ENCODE peak calls at places on chromosomes 13 and 19, in four cellular contexts. Z is NCI-H2171; G is stimulated activated CD8-positive, alpha-beta memory T cell treated with anti-CD3 and anti-CD28 coated beads, Interleukin-15, amount 100 ng/mL, for 4 hours; Y is T-helper 2 cell treated with Interferon-gamma antibody and Interleukin-4, amounts not matched to agents 5 μg/mL and 100 μg/mL, for 36 hours. C is an unnamed sample.

GRCh38 chr19:42076375-42076944 is 494 bp downstream of the ZNF574 start:
- DNase-seq in Z (peak; percentile 50), G (no peak), Y (no peak), C (peak; percentile 45)

GRCh38 chr13:112903606-112904195 is 65.3 kb upstream of the MCF2L start:
- DNase-seq in Z (peak; percentile 88), G (no peak), Y (no peak), C (no peak)

GRCh38 chr13:43432948-43433347 is 353.8 kb downstream of the ENOX1 start:
- DNase-seq in Z (no peak), G (no peak), Y (no peak), C (no peak)

GRCh38 chr13:114161644-114162532 is 17.2 kb upstream of the CFAP97D2 start:
- DNase-seq in Z (no peak), G (no peak), Y (no peak), C (no peak)

GRCh38 chr13:75226755-75227435 is 255.1 kb downstream of the TBC1D4 start:
- DNase-seq in Z (no peak), G (no peak), Y (peak; percentile 22), C (no peak)

GRCh38 chr13:33676045-33676699 is 141.8 kb upstream of the RFC3 start:
- DNase-seq in Z (no peak), G (no peak), Y (no peak), C (peak; percentile 56)

GRCh38 chr19:9796113-9796773 is 22.6 kb downstream of the FBXL12 start:
- DNase-seq in Z (peak; percentile 50), G (peak; percentile 77), Y (peak; percentile 78), C (peak; percentile 82)

GRCh38 chr19:16822648-16823047 is 6.5 kb upstream of the SIN3B start:
- DNase-seq in Z (no peak), G (no peak), Y (no peak), C (no peak)

GRCh38 chr13:27005556-27005955 is 166.1 kb downstream of the USP12 start:
- DNase-seq in Z (no peak), G (no peak), Y (no peak), C (peak; percentile 94)

GRCh38 chr13:110662105-110662504 is 43.8 kb downstream of the CARS2 start:
- DNase-seq in Z (no peak), G (no peak), Y (no peak), C (no peak)

GRCh38 chr19:7595466-7596133 is at the start of gene CAMSAP3:
- DNase-seq in Z (peak; percentile 86), G (peak; percentile 3), Y (no peak), C (peak; percentile 79)

GRCh38 chr19:33767898-33768413 is 28.7 kb upstream of the KCTD15 start:
- DNase-seq in Z (no peak), G (no peak), Y (no peak), C (no peak)

GRCh38 chr13:41156611-41157010 is 24.0 kb upstream of the KBTBD6 start:
- DNase-seq in Z (no peak), G (no peak), Y (no peak), C (no peak)

GRCh38 chr19:2291185-2291751 is 9.3 kb upstream of the PEAK3 start:
- DNase-seq in Z (no peak), G (no peak), Y (no peak), C (peak; percentile 81)

GRCh38 chr19:19514215-19514633 is 1.1 kb downstream of the TSSK6 start:
- DNase-seq in Z (no peak), G (no peak), Y (no peak), C (no peak)

GRCh38 chr19:51107406-51108065 is 673 bp downstream of the CTU1 start:
- DNase-seq in Z (no peak), G (no peak), Y (no peak), C (no peak)

GRCh38 chr13:91592050-91593014 is 193.9 kb downstream of the GPC5 start:
- DNase-seq in Z (no peak), G (no peak), Y (no peak), C (no peak)

GRCh38 chr13:44969858-44970484 is 19.3 kb downstream of the NUFIP1 start:
- DNase-seq in Z (no peak), G (no peak), Y (no peak), C (no peak)

GRCh38 chr13:53473397-53473796 is 444.8 kb downstream of the OLFM4 start:
- DNase-seq in Z (no peak), G (no peak), Y (no peak), C (no peak)

GRCh38 chr19:39498262-39499081 is at the start of gene DLL3:
- DNase-seq in Z (peak; percentile 75), G (no peak), Y (no peak), C (peak; percentile 82)

GRCh38 chr19:29836409-29836825 is 24.6 kb downstream of the CCNE1 start:
- DNase-seq in Z (no peak), G (no peak), Y (peak; percentile 62), C (no peak)

GRCh38 chr13:84834201-84834600 is 951.9 kb upstream of the SLITRK1 start:
- DNase-seq in Z (no peak), G (no peak), Y (no peak), C (no peak)

GRCh38 chr13:98172570-98173405 is 4.3 kb downstream of the RNF113B start:
- DNase-seq in Z (no peak), G (no peak), Y (no peak), C (no peak)

GRCh38 chr19:2578911-2579677 is 103.2 kb downstream of the GADD45B start:
- DNase-seq in Z (no peak), G (peak; percentile 32), Y (peak; percentile 51), C (peak; percentile 41)

GRCh38 chr13:108534728-108535127 is 94.7 kb upstream of the MYO16 start:
- DNase-seq in Z (no peak), G (no peak), Y (no peak), C (no peak)

GRCh38 chr19:48660854-48661731 is 11.7 kb downstream of the NTN5 start:
- DNase-seq in Z (no peak), G (peak; percentile 63), Y (peak; percentile 80), C (peak; percentile 39)

C was measured in NCI-H524.